ENCODE peak calls at places on chromosomes 4 and X, in nine cellular contexts. One of them, this sample, is unnamed.

GRCh38 chr4:180618396-180618795 is 1624.8 kb upstream of the TENM3 start:
- DNase-seq in Ammon's horn: no peak
- DNase-seq in ecto neural progenitor cell: no peak
- DNase-seq in H7: no peak
- DNase-seq in astrocyte of the spinal cord: peak
- DNase-seq in activated T-helper 1 cell treated with Interleukin-2 at 50 U/mL for 16 hours: no peak
- DNase-seq in activated naive CD4-positive, alpha-beta T cell treated with anti-CD3 and anti-CD28 coated beads for 36 hours: no peak
- DNase-seq in A673: no peak
- DNase-seq in pancreas: no peak
- DNase-seq in this sample: no peak

GRCh38 chr4:140705625-140706275 is 50.4 kb downstream of the TBC1D9 start:
- DNase-seq in pancreas: no peak
- DNase-seq in H7: no peak
- DNase-seq in ecto neural progenitor cell: no peak
- DNase-seq in A673: no peak
- DNase-seq in Ammon's horn: no peak
- DNase-seq in activated naive CD4-positive, alpha-beta T cell treated with anti-CD3 and anti-CD28 coated beads for 36 hours: no peak
- DNase-seq in activated T-helper 1 cell treated with Interleukin-2 at 50 U/mL for 16 hours: no peak
- DNase-seq in astrocyte of the spinal cord: no peak
- DNase-seq in this sample: peak

GRCh38 chr4:173536808-173537429 is 6.9 kb upstream of the HAND2 start:
- DNase-seq in activated naive CD4-positive, alpha-beta T cell treated with anti-CD3 and anti-CD28 coated beads for 36 hours: no peak
- DNase-seq in H7: peak
- DNase-seq in pancreas: no peak
- DNase-seq in activated T-helper 1 cell treated with Interleukin-2 at 50 U/mL for 16 hours: no peak
- DNase-seq in astrocyte of the spinal cord: no peak
- DNase-seq in Ammon's horn: no peak
- DNase-seq in ecto neural progenitor cell: peak
- DNase-seq in A673: no peak
- DNase-seq in this sample: no peak

GRCh38 chr4:82918091-82918490 is 17.6 kb downstream of the THAP9 start:
- DNase-seq in ecto neural progenitor cell: no peak
- DNase-seq in astrocyte of the spinal cord: no peak
- DNase-seq in activated T-helper 1 cell treated with Interleukin-2 at 50 U/mL for 16 hours: no peak
- DNase-seq in pancreas: no peak
- DNase-seq in Ammon's horn: peak
- DNase-seq in A673: no peak
- DNase-seq in activated naive CD4-positive, alpha-beta T cell treated with anti-CD3 and anti-CD28 coated beads for 36 hours: no peak
- DNase-seq in H7: no peak
- DNase-seq in this sample: no peak

GRCh38 chr4:79247695-79248394 is 78.0 kb downstream of the NAA11 start:
- DNase-seq in activated naive CD4-positive, alpha-beta T cell treated with anti-CD3 and anti-CD28 coated beads for 36 hours: no peak
- DNase-seq in pancreas: no peak
- DNase-seq in activated T-helper 1 cell treated with Interleukin-2 at 50 U/mL for 16 hours: no peak
- DNase-seq in A673: no peak
- DNase-seq in H7: no peak
- DNase-seq in Ammon's horn: no peak
- DNase-seq in astrocyte of the spinal cord: no peak
- DNase-seq in ecto neural progenitor cell: no peak
- DNase-seq in this sample: no peak

GRCh38 chr4:8495803-8496202 is 55.2 kb downstream of the TRMT44 start:
- DNase-seq in A673: peak
- DNase-seq in activated T-helper 1 cell treated with Interleukin-2 at 50 U/mL for 16 hours: no peak
- DNase-seq in ecto neural progenitor cell: no peak
- DNase-seq in H7: peak
- DNase-seq in activated naive CD4-positive, alpha-beta T cell treated with anti-CD3 and anti-CD28 coated beads for 36 hours: no peak
- DNase-seq in pancreas: no peak
- DNase-seq in astrocyte of the spinal cord: no peak
- DNase-seq in Ammon's horn: no peak
- DNase-seq in this sample: no peak

GRCh38 chr4:113444386-113444785 is 317.2 kb downstream of the CAMK2D start:
- DNase-seq in astrocyte of the spinal cord: peak
- DNase-seq in pancreas: no peak
- DNase-seq in Ammon's horn: no peak
- DNase-seq in A673: peak
- DNase-seq in activated naive CD4-positive, alpha-beta T cell treated with anti-CD3 and anti-CD28 coated beads for 36 hours: no peak
- DNase-seq in activated T-helper 1 cell treated with Interleukin-2 at 50 U/mL for 16 hours: no peak
- DNase-seq in ecto neural progenitor cell: no peak
- DNase-seq in H7: no peak
- DNase-seq in this sample: no peak

GRCh38 chr4:102780476-102781144 is 19.8 kb upstream of the MANBA start:
- DNase-seq in H7: no peak
- DNase-seq in astrocyte of the spinal cord: no peak
- DNase-seq in A673: no peak
- DNase-seq in pancreas: no peak
- DNase-seq in ecto neural progenitor cell: no peak
- DNase-seq in activated naive CD4-positive, alpha-beta T cell treated with anti-CD3 and anti-CD28 coated beads for 36 hours: no peak
- DNase-seq in Ammon's horn: no peak
- DNase-seq in activated T-helper 1 cell treated with Interleukin-2 at 50 U/mL for 16 hours: no peak
- DNase-seq in this sample: no peak

GRCh38 chrX:140510895-140511295 is 6.0 kb upstream of the SOX3 start:
- DNase-seq in Ammon's horn: no peak
- DNase-seq in A673: no peak
- DNase-seq in pancreas: no peak
- DNase-seq in activated naive CD4-positive, alpha-beta T cell treated with anti-CD3 and anti-CD28 coated beads for 36 hours: no peak
- DNase-seq in H7: peak
- DNase-seq in activated T-helper 1 cell treated with Interleukin-2 at 50 U/mL for 16 hours: no peak
- DNase-seq in astrocyte of the spinal cord: no peak
- DNase-seq in ecto neural progenitor cell: peak
- DNase-seq in this sample: no peak

GRCh38 chr4:2285665-2286381 is 23.9 kb upstream of the MXD4 start:
- DNase-seq in Ammon's horn: no peak
- DNase-seq in activated T-helper 1 cell treated with Interleukin-2 at 50 U/mL for 16 hours: no peak
- DNase-seq in pancreas: no peak
- DNase-seq in activated naive CD4-positive, alpha-beta T cell treated with anti-CD3 and anti-CD28 coated beads for 36 hours: no peak
- DNase-seq in astrocyte of the spinal cord: no peak
- DNase-seq in A673: no peak
- DNase-seq in ecto neural progenitor cell: no peak
- DNase-seq in H7: no peak
- DNase-seq in this sample: peak

GRCh38 chr4:52836653-52837052 is 25.5 kb upstream of the RASL11B start:
- DNase-seq in astrocyte of the spinal cord: no peak
- DNase-seq in activated T-helper 1 cell treated with Interleukin-2 at 50 U/mL for 16 hours: no peak
- DNase-seq in Ammon's horn: no peak
- DNase-seq in pancreas: no peak
- DNase-seq in activated naive CD4-positive, alpha-beta T cell treated with anti-CD3 and anti-CD28 coated beads for 36 hours: no peak
- DNase-seq in ecto neural progenitor cell: no peak
- DNase-seq in H7: no peak
- DNase-seq in A673: no peak
- DNase-seq in this sample: no peak

GRCh38 chr4:109296545-109296944 is 5.9 kb downstream of the COL25A1 start:
- DNase-seq in Ammon's horn: no peak
- DNase-seq in activated T-helper 1 cell treated with Interleukin-2 at 50 U/mL for 16 hours: no peak
- DNase-seq in astrocyte of the spinal cord: peak
- DNase-seq in activated naive CD4-positive, alpha-beta T cell treated with anti-CD3 and anti-CD28 coated beads for 36 hours: no peak
- DNase-seq in H7: no peak
- DNase-seq in ecto neural progenitor cell: no peak
- DNase-seq in A673: no peak
- DNase-seq in pancreas: no peak
- DNase-seq in this sample: no peak

GRCh38 chr4:101136373-101137370 is 210.7 kb downstream of the PPP3CA start:
- DNase-seq in astrocyte of the spinal cord: no peak
- DNase-seq in activated T-helper 1 cell treated with Interleukin-2 at 50 U/mL for 16 hours: no peak
- DNase-seq in ecto neural progenitor cell: no peak
- DNase-seq in activated naive CD4-positive, alpha-beta T cell treated with anti-CD3 and anti-CD28 coated beads for 36 hours: no peak
- DNase-seq in Ammon's horn: no peak
- DNase-seq in A673: no peak
- DNase-seq in pancreas: no peak
- DNase-seq in H7: no peak
- DNase-seq in this sample: no peak

GRCh38 chr4:128521634-128522253 is 234.1 kb upstream of the PGRMC2 start:
- DNase-seq in Ammon's horn: no peak
- DNase-seq in H7: no peak
- DNase-seq in astrocyte of the spinal cord: peak
- DNase-seq in activated T-helper 1 cell treated with Interleukin-2 at 50 U/mL for 16 hours: no peak
- DNase-seq in ecto neural progenitor cell: no peak
- DNase-seq in pancreas: no peak
- DNase-seq in activated naive CD4-positive, alpha-beta T cell treated with anti-CD3 and anti-CD28 coated beads for 36 hours: no peak
- DNase-seq in A673: no peak
- DNase-seq in this sample: no peak

GRCh38 chrX:18702362-18703195 is 4.9 kb upstream of the PPEF1 start:
- DNase-seq in activated naive CD4-positive, alpha-beta T cell treated with anti-CD3 and anti-CD28 coated beads for 36 hours: no peak
- DNase-seq in pancreas: no peak
- DNase-seq in A673: peak
- DNase-seq in astrocyte of the spinal cord: peak
- DNase-seq in Ammon's horn: no peak
- DNase-seq in activated T-helper 1 cell treated with Interleukin-2 at 50 U/mL for 16 hours: no peak
- DNase-seq in ecto neural progenitor cell: no peak
- DNase-seq in H7: no peak
- DNase-seq in this sample: no peak

GRCh38 chr4:29405151-29405550 is 1315.0 kb upstream of the PCDH7 start:
- DNase-seq in A673: peak
- DNase-seq in Ammon's horn: no peak
- DNase-seq in activated T-helper 1 cell treated with Interleukin-2 at 50 U/mL for 16 hours: no peak
- DNase-seq in pancreas: no peak
- DNase-seq in ecto neural progenitor cell: no peak
- DNase-seq in activated naive CD4-positive, alpha-beta T cell treated with anti-CD3 and anti-CD28 coated beads for 36 hours: no peak
- DNase-seq in astrocyte of the spinal cord: peak
- DNase-seq in H7: no peak
- DNase-seq in this sample: no peak

GRCh38 chrX:9897761-9898161 is 69.4 kb upstream of the CLDN34 start:
- DNase-seq in astrocyte of the spinal cord: peak
- DNase-seq in H7: no peak
- DNase-seq in A673: no peak
- DNase-seq in ecto neural progenitor cell: no peak
- DNase-seq in pancreas: no peak
- DNase-seq in activated T-helper 1 cell treated with Interleukin-2 at 50 U/mL for 16 hours: no peak
- DNase-seq in activated naive CD4-positive, alpha-beta T cell treated with anti-CD3 and anti-CD28 coated beads for 36 hours: no peak
- DNase-seq in Ammon's horn: peak
- DNase-seq in this sample: no peak

GRCh38 chrX:136779346-136779781 is 1.4 kb downstream of the ARHGEF6 start:
- DNase-seq in activated T-helper 1 cell treated with Interleukin-2 at 50 U/mL for 16 hours: no peak
- DNase-seq in A673: no peak
- DNase-seq in activated naive CD4-positive, alpha-beta T cell treated with anti-CD3 and anti-CD28 coated beads for 36 hours: peak
- DNase-seq in Ammon's horn: no peak
- DNase-seq in astrocyte of the spinal cord: no peak
- DNase-seq in pancreas: no peak
- DNase-seq in H7: no peak
- DNase-seq in ecto neural progenitor cell: no peak
- DNase-seq in this sample: no peak

GRCh38 chr4:4659871-4660651 is 118.2 kb upstream of the STX18 start:
- DNase-seq in Ammon's horn: no peak
- DNase-seq in activated T-helper 1 cell treated with Interleukin-2 at 50 U/mL for 16 hours: no peak
- DNase-seq in A673: peak
- DNase-seq in activated naive CD4-positive, alpha-beta T cell treated with anti-CD3 and anti-CD28 coated beads for 36 hours: no peak
- DNase-seq in H7: no peak
- DNase-seq in pancreas: no peak
- DNase-seq in astrocyte of the spinal cord: peak
- DNase-seq in ecto neural progenitor cell: no peak
- DNase-seq in this sample: no peak

GRCh38 chr4:88623097-88623496 is 30.8 kb downstream of the HERC3 start:
- DNase-seq in ecto neural progenitor cell: no peak
- DNase-seq in activated naive CD4-positive, alpha-beta T cell treated with anti-CD3 and anti-CD28 coated beads for 36 hours: no peak
- DNase-seq in pancreas: no peak
- DNase-seq in activated T-helper 1 cell treated with Interleukin-2 at 50 U/mL for 16 hours: no peak
- DNase-seq in H7: no peak
- DNase-seq in Ammon's horn: no peak
- DNase-seq in astrocyte of the spinal cord: peak
- DNase-seq in A673: peak
- DNase-seq in this sample: no peak

GRCh38 chr4:55742655-55743191 is 76.9 kb upstream of the EXOC1L start:
- DNase-seq in pancreas: no peak
- DNase-seq in H7: no peak
- DNase-seq in activated T-helper 1 cell treated with Interleukin-2 at 50 U/mL for 16 hours: no peak
- DNase-seq in ecto neural progenitor cell: peak
- DNase-seq in A673: no peak
- DNase-seq in activated naive CD4-positive, alpha-beta T cell treated with anti-CD3 and anti-CD28 coated beads for 36 hours: no peak
- DNase-seq in astrocyte of the spinal cord: peak
- DNase-seq in Ammon's horn: no peak
- DNase-seq in this sample: no peak

GRCh38 chr4:94334962-94335361 is 7.7 kb downstream of the HPGDS start:
- DNase-seq in Ammon's horn: no peak
- DNase-seq in pancreas: no peak
- DNase-seq in ecto neural progenitor cell: no peak
- DNase-seq in H7: peak
- DNase-seq in activated T-helper 1 cell treated with Interleukin-2 at 50 U/mL for 16 hours: no peak
- DNase-seq in A673: no peak
- DNase-seq in astrocyte of the spinal cord: no peak
- DNase-seq in activated naive CD4-positive, alpha-beta T cell treated with anti-CD3 and anti-CD28 coated beads for 36 hours: no peak
- DNase-seq in this sample: no peak

GRCh38 chrX:153816821-153817220 is 13.5 kb downstream of the PDZD4 start:
- DNase-seq in ecto neural progenitor cell: no peak
- DNase-seq in A673: no peak
- DNase-seq in activated naive CD4-positive, alpha-beta T cell treated with anti-CD3 and anti-CD28 coated beads for 36 hours: peak
- DNase-seq in H7: peak
- DNase-seq in activated T-helper 1 cell treated with Interleukin-2 at 50 U/mL for 16 hours: peak
- DNase-seq in pancreas: no peak
- DNase-seq in Ammon's horn: no peak
- DNase-seq in astrocyte of the spinal cord: no peak
- DNase-seq in this sample: no peak

GRCh38 chrX:131633285-131633917 is 89.5 kb downstream of the OR13H1 start:
- DNase-seq in ecto neural progenitor cell: peak
- DNase-seq in A673: peak
- DNase-seq in astrocyte of the spinal cord: peak
- DNase-seq in activated naive CD4-positive, alpha-beta T cell treated with anti-CD3 and anti-CD28 coated beads for 36 hours: peak
- DNase-seq in Ammon's horn: peak
- DNase-seq in pancreas: peak
- DNase-seq in H7: peak
- DNase-seq in activated T-helper 1 cell treated with Interleukin-2 at 50 U/mL for 16 hours: no peak
- DNase-seq in this sample: peak

GRCh38 chrX:154541896-154542722 is 4.5 kb downstream of the G6PD start:
- DNase-seq in pancreas: peak
- DNase-seq in activated naive CD4-positive, alpha-beta T cell treated with anti-CD3 and anti-CD28 coated beads for 36 hours: peak
- DNase-seq in A673: peak
- DNase-seq in activated T-helper 1 cell treated with Interleukin-2 at 50 U/mL for 16 hours: no peak
- DNase-seq in H7: no peak
- DNase-seq in Ammon's horn: peak
- DNase-seq in ecto neural progenitor cell: no peak
- DNase-seq in astrocyte of the spinal cord: peak
- DNase-seq in this sample: peak

GRCh38 chr4:128684031-128684430 is 125.5 kb upstream of the JADE1 start:
- DNase-seq in pancreas: no peak
- DNase-seq in activated naive CD4-positive, alpha-beta T cell treated with anti-CD3 and anti-CD28 coated beads for 36 hours: no peak
- DNase-seq in astrocyte of the spinal cord: no peak
- DNase-seq in A673: peak
- DNase-seq in H7: no peak
- DNase-seq in ecto neural progenitor cell: no peak
- DNase-seq in activated T-helper 1 cell treated with Interleukin-2 at 50 U/mL for 16 hours: no peak
- DNase-seq in Ammon's horn: no peak
- DNase-seq in this sample: no peak

GRCh38 chr4:37685726-37686372 is 327 bp downstream of the RELL1 start:
- DNase-seq in ecto neural progenitor cell: no peak
- DNase-seq in activated naive CD4-positive, alpha-beta T cell treated with anti-CD3 and anti-CD28 coated beads for 36 hours: peak
- DNase-seq in H7: peak
- DNase-seq in pancreas: no peak
- DNase-seq in A673: peak
- DNase-seq in Ammon's horn: peak
- DNase-seq in activated T-helper 1 cell treated with Interleukin-2 at 50 U/mL for 16 hours: peak
- DNase-seq in astrocyte of the spinal cord: peak
- DNase-seq in this sample: peak

GRCh38 chrX:18354369-18355329 is at the start of gene SCML2:
- DNase-seq in astrocyte of the spinal cord: peak
- DNase-seq in activated T-helper 1 cell treated with Interleukin-2 at 50 U/mL for 16 hours: peak
- DNase-seq in pancreas: peak
- DNase-seq in A673: peak
- DNase-seq in activated naive CD4-positive, alpha-beta T cell treated with anti-CD3 and anti-CD28 coated beads for 36 hours: peak
- DNase-seq in ecto neural progenitor cell: peak
- DNase-seq in Ammon's horn: peak
- DNase-seq in H7: peak
- DNase-seq in this sample: no peak

GRCh38 chr4:108247511-108248088 is 78.9 kb upstream of the LEF1 start:
- DNase-seq in astrocyte of the spinal cord: no peak
- DNase-seq in pancreas: peak
- DNase-seq in H7: peak
- DNase-seq in ecto neural progenitor cell: no peak
- DNase-seq in Ammon's horn: no peak
- DNase-seq in activated T-helper 1 cell treated with Interleukin-2 at 50 U/mL for 16 hours: no peak
- DNase-seq in A673: peak
- DNase-seq in activated naive CD4-positive, alpha-beta T cell treated with anti-CD3 and anti-CD28 coated beads for 36 hours: no peak
- DNase-seq in this sample: no peak

This sample was measured in upper lobe of left lung.